ENCODE peak calls at places on chromosomes 3 and 15, in five cellular contexts. W, I, Z, O and F are unnamed samples.

GRCh38 chr3:120496278-120496975 is 45.6 kb upstream of the FSTL1 start:
- DNase-seq in O (no peak), I (no peak), Z (no peak), W (no peak), F (no peak)

GRCh38 chr3:50602675-50603191 is 8.8 kb downstream of the CISH start:
- DNase-seq in W (no peak), O (no peak), I (no peak), Z (no peak), F (no peak)

GRCh38 chr3:5136619-5137429 is 14.7 kb downstream of the ARL8B start:
- DNase-seq in I (no peak), O (peak), W (peak), Z (peak), F (peak)

GRCh38 chr3:141960731-141961130 is 84.3 kb downstream of the ATP1B3 start:
- DNase-seq in W (no peak), O (no peak), Z (no peak), I (no peak), F (no peak)

GRCh38 chr3:13687409-13687989 is 138.6 kb downstream of the FBLN2 start:
- DNase-seq in Z (no peak), O (no peak), I (no peak), W (no peak), F (no peak)

GRCh38 chr3:143066033-143066432 is 53.5 kb upstream of the CHST2 start:
- DNase-seq in O (no peak), I (no peak), W (no peak), Z (no peak), F (no peak)

GRCh38 chr3:62632510-62633294 is 242.5 kb downstream of the CADPS start:
- DNase-seq in I (no peak), W (no peak), O (no peak), Z (no peak), F (no peak)

GRCh38 chr3:45972534-45973402 is 22.9 kb downstream of the FYCO1 start:
- DNase-seq in W (no peak), O (no peak), I (no peak), Z (no peak), F (no peak)

GRCh38 chr3:153734777-153735551 is 386.2 kb upstream of the ARHGEF26 start:
- DNase-seq in O (no peak), W (no peak), I (no peak), Z (no peak), F (no peak)

GRCh38 chr3:15983693-15984092 is 185.9 kb upstream of the ANKRD28 start:
- DNase-seq in O (no peak), I (no peak), W (no peak), Z (no peak), F (no peak)

GRCh38 chr3:153163349-153164008 is 1.5 kb downstream of the RAP2B start:
- DNase-seq in W (no peak), O (no peak), I (no peak), Z (no peak), F (no peak)

GRCh38 chr15:59349715-59350420 is 22.8 kb downstream of the MYO1E start:
- DNase-seq in I (no peak), Z (no peak), W (no peak), O (no peak), F (no peak)

GRCh38 chr15:49313650-49314049 is 109.4 kb upstream of the FGF7 start:
- DNase-seq in W (no peak), O (no peak), I (no peak), Z (no peak), F (no peak)

GRCh38 chr3:16286672-16287604 is 21.9 kb downstream of the OXNAD1 start:
- DNase-seq in O (no peak), W (no peak), Z (no peak), I (no peak), F (no peak)

GRCh38 chr3:50418845-50419244 is 59.5 kb upstream of the TMEM115 start:
- DNase-seq in W (no peak), O (no peak), I (no peak), Z (no peak), F (no peak)

GRCh38 chr15:84749111-84749991 is 959 bp downstream of the ZNF592 start:
- DNase-seq in O (no peak), I (peak), Z (peak), W (no peak), F (peak)

GRCh38 chr15:43525131-43525530 is 7.7 kb downstream of the MAP1A start:
- DNase-seq in I (no peak), W (no peak), O (no peak), Z (no peak), F (no peak)

GRCh38 chr3:153242900-153243299 is 80.9 kb downstream of the RAP2B start:
- DNase-seq in Z (no peak), I (no peak), W (no peak), O (no peak), F (no peak)

GRCh38 chr3:40044487-40044886 is 235.1 kb downstream of the MYRIP start:
- DNase-seq in W (no peak), O (no peak), I (no peak), Z (no peak), F (no peak)

GRCh38 chr3:37741644-37742043 is 120.0 kb upstream of the CTDSPL start:
- DNase-seq in I (peak), W (no peak), O (no peak), Z (no peak), F (no peak)

GRCh38 chr3:178047496-178047895 is 488.7 kb upstream of the KCNMB2 start:
- DNase-seq in W (no peak), I (no peak), Z (no peak), O (no peak), F (no peak)

GRCh38 chr3:195583831-195584542 is at the start of gene APOD:
- DNase-seq in O (no peak), Z (no peak), W (no peak), I (no peak), F (no peak)

GRCh38 chr15:80507638-80508316 is 103.6 kb downstream of the ARNT2 start:
- DNase-seq in I (no peak), O (no peak), W (no peak), Z (no peak), F (no peak)

GRCh38 chr3:171428321-171428787 is 31.9 kb downstream of the TNIK start:
- DNase-seq in Z (no peak), I (no peak), W (no peak), O (no peak), F (no peak)

GRCh38 chr15:60047701-60048100 is 43.6 kb downstream of the FOXB1 start:
- DNase-seq in W (no peak), O (no peak), I (no peak), Z (no peak), F (no peak)

GRCh38 chr3:79019137-79019923 is 748.5 kb downstream of the ROBO1 start:
- DNase-seq in W (no peak), Z (no peak), I (peak), O (peak), F (no peak)

GRCh38 chr3:52441772-52442332 is 3.1 kb downstream of the SEMA3G start:
- DNase-seq in O (no peak), Z (no peak), W (no peak), I (no peak), F (no peak)

GRCh38 chr3:141276398-141276797 is 44.8 kb downstream of the PXYLP1 start:
- DNase-seq in Z (no peak), O (no peak), I (no peak), W (no peak), F (no peak)

GRCh38 chr3:53544357-53544756 is 49.9 kb downstream of the CACNA1D start:
- DNase-seq in W (no peak), Z (no peak), I (no peak), O (no peak), F (no peak)